ENCODE peak calls at places on chromosome 9, in eight cellular contexts. A is neuronal stem cell, T is brain microvascular endothelial cell, H is GM23338, W is endodermal cell, U is thyroid gland, J is HCT116, N is prostate gland. B is an unnamed sample.

GRCh38 chr9:124950050-124950718 is 9.3 kb upstream of the GOLGA1 start:
- DNase-seq in U (no peak), N (no peak), J (no peak), T (no peak), A (no peak), H (no peak), W (no peak), B (no peak)

GRCh38 chr9:38067892-38068615 is 973 bp downstream of the SHB start:
- DNase-seq in J (no peak), A (no peak), W (peak; percentile 68), H (peak; percentile 38), U (peak; percentile 55), N (no peak), T (no peak), B (peak; percentile 19)

GRCh38 chr9:93291536-93292287 is 107.8 kb downstream of the WNK2 start:
- DNase-seq in T (no peak), J (no peak), U (no peak), N (no peak), H (no peak), A (no peak), W (no peak), B (no peak)

GRCh38 chr9:4547016-4547415 is 56.7 kb downstream of the SLC1A1 start:
- DNase-seq in W (no peak), A (no peak), J (no peak), N (no peak), U (no peak), H (no peak), T (peak; percentile 50), B (no peak)

GRCh38 chr9:31597977-31598376 is 786.5 kb upstream of the ACO1 start:
- DNase-seq in H (no peak), N (no peak), T (peak; percentile 6), J (peak; percentile 70), W (no peak), A (no peak), U (no peak), B (no peak)

GRCh38 chr9:25678846-25679360 is 659 bp upstream of the TUSC1 start:
- DNase-seq in U (no peak), H (no peak), T (no peak), J (no peak), A (no peak), N (no peak), W (no peak), B (no peak)

GRCh38 chr9:93110400-93110855 is 14.4 kb downstream of the CARD19 start:
- DNase-seq in J (no peak), T (no peak), N (no peak), H (no peak), A (no peak), U (no peak), W (peak; percentile 14), B (no peak)

GRCh38 chr9:97941323-97941722 is 3.4 kb upstream of the HEMGN start:
- DNase-seq in H (no peak), A (no peak), J (no peak), N (no peak), W (no peak), T (no peak), U (no peak), B (no peak)

GRCh38 chr9:5510991-5511390 is 660 bp downstream of the PDCD1LG2 start:
- DNase-seq in U (no peak), H (no peak), W (no peak), J (no peak), T (no peak), A (no peak), N (no peak), B (no peak)

GRCh38 chr9:134231330-134231745 is 67.0 kb upstream of the RNU6ATAC start:
- DNase-seq in W (no peak), N (peak; percentile 49), A (no peak), J (no peak), T (no peak), H (no peak), U (peak; percentile 97), B (no peak)

GRCh38 chr9:27203783-27204182 is 93.2 kb downstream of the EQTN start:
- DNase-seq in A (no peak), H (no peak), U (no peak), N (no peak), W (no peak), J (no peak), T (no peak), B (no peak)

GRCh38 chr9:16318516-16319060 is 551.9 kb downstream of the BNC2 start:
- DNase-seq in J (no peak), H (no peak), T (no peak), N (no peak), W (no peak), A (no peak), U (no peak), B (no peak)

GRCh38 chr9:33124046-33124445 is 43.1 kb downstream of the B4GALT1 start:
- DNase-seq in W (no peak), A (no peak), J (no peak), T (no peak), H (no peak), U (no peak), N (no peak), B (no peak)

GRCh38 chr9:95910023-95910706 is 34.7 kb downstream of the ERCC6L2 start:
- DNase-seq in H (no peak), A (no peak), N (no peak), J (no peak), U (no peak), T (no peak), W (no peak), B (no peak)

GRCh38 chr9:108212179-108212578 is 643.6 kb downstream of the ACTL7B start:
- DNase-seq in W (no peak), A (no peak), N (no peak), T (no peak), J (no peak), U (no peak), H (peak; percentile 27), B (no peak)

GRCh38 chr9:70131296-70131695 is 87.6 kb downstream of the MAMDC2 start:
- DNase-seq in T (no peak), A (no peak), U (no peak), W (no peak), N (no peak), J (no peak), H (no peak), B (no peak)

GRCh38 chr9:126532951-126533910 is 80.5 kb upstream of the LMX1B start:
- DNase-seq in J (no peak), A (no peak), U (no peak), N (no peak), H (no peak), T (no peak), W (no peak), B (no peak)
- H3K27ac ChIP-seq in J (no peak overlapping the region), A (no peak overlapping the region), U (no peak overlapping the region), N (no peak overlapping the region), H (no peak overlapping the region), T (no peak overlapping the region), W (no peak overlapping the region), B (no peak overlapping the region)

DNA sequence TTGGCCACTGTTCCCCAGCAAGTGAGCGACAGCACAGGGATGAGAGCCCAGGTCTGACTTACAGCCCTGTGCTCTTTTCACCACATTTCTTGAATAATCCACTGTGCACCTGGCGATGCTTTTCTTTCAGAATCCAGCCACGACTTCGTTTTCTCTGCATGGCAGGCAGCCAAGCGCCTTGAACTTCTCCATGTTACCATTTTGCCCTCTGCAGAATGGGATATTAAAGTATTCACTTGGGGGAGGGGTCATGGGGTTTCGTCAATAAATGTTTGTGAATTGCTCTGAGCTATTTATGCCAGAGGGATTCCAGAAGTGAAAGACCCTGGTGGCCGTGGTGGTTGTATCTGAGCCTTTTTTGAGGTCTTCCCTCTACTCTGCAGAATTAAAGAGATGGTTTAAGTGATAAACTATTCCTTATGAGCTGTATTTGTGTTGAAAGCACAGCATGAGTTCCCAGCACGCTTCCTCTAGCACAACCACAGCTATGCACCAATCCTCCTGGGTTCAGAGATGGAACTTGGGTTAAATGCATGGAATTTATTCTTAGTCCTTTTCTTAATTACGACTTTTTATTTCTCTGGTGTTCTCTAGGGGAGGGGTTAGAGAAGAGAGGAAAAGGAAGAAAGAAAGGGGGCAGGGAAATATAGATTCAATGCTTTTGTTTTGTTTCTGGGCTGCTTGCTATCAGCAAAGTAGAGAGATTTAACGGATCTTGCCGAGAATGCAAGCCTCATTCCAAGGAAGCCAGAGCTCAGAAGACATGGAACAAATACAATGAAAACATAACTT is 478.2 kb upstream of the TNC start:
- DNase-seq in U (no peak), H (peak; percentile 16), A (no peak), J (no peak), W (no peak), T (peak; percentile 96), N (no peak), B (no peak)
- H3K27ac ChIP-seq in U (no peak overlapping the region), H (no peak overlapping the region), A (no peak overlapping the region), J (no peak overlapping the region), W (no peak overlapping the region), T (peak overlapping the region; percentile 98), N (no peak overlapping the region), B (no peak overlapping the region)

GRCh38 chr9:136782452-136782851 is 8.7 kb upstream of the TMEM141 start:
- DNase-seq in A (no peak), U (no peak), H (no peak), T (no peak), N (no peak), J (no peak), W (no peak), B (no peak)

GRCh38 chr9:136786451-136786850 is 4.7 kb upstream of the TMEM141 start:
- DNase-seq in H (no peak), N (no peak), T (no peak), A (no peak), U (no peak), W (no peak), J (no peak), B (no peak)

GRCh38 chr9:136785956-136786355 is 5.2 kb upstream of the TMEM141 start:
- DNase-seq in H (no peak), W (no peak), A (no peak), J (no peak), N (no peak), U (no peak), T (no peak), B (no peak)

GRCh38 chr9:136784997-136785361 is 6.2 kb upstream of the TMEM141 start:
- DNase-seq in T (no peak), J (no peak), U (no peak), N (no peak), A (no peak), H (no peak), W (no peak), B (no peak)

DNA sequence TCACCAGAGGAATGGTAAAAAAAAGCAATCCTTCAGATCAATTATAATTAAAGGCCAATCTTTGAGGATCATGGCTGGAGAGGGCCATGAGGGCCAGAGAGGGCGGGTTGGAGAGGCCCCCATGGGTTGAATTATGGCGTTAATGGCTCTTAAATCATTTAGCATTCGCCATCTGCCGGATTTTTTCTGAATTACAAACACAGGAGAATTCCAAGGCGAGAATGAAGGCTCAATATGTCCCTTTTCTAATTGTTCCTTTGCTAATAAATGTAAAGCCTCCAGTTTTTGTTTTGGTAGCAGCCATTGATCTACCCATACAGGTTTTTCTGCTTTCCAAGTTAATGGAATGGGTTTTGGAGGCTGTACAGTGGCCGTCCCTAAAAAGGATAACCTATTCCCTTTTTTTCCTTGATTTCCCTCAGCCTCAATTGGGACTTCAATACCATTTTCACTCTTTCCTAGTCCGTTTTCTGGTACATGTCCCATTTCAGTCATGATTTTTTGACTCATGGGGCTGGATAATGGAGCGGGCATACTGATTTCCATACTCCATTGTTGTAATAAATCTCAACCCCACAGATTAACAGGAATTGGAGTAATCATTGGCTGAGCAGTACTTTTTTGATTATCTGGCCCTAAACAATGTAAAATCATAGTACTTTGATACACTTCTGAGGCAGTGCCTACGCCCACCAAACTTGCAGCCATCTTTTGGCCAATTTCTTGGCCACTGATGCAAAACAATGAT is 6.7 kb upstream of the TMEM141 start:
- DNase-seq in T (no peak), U (no peak), N (no peak), W (no peak), A (no peak), H (peak; percentile 60), J (peak; percentile 52), B (no peak)
- H3K27ac ChIP-seq in T (no peak overlapping the region), U (no peak overlapping the region), N (no peak overlapping the region), W (no peak overlapping the region), A (no peak overlapping the region), H (no peak overlapping the region), J (no peak overlapping the region), B (no peak overlapping the region)

GRCh38 chr9:114690308-114690707 is 8.3 kb upstream of the TEX48 start:
- DNase-seq in W (no peak), U (no peak), H (no peak), N (no peak), T (no peak), J (no peak), A (no peak), B (no peak)
- H3K27ac ChIP-seq in W (no peak overlapping the region), U (no peak overlapping the region), H (no peak overlapping the region), N (no peak overlapping the region), T (peak overlapping the region; percentile 45), J (no peak overlapping the region), A (no peak overlapping the region), B (peak overlapping the region; percentile 54)